ENCODE peak calls at places on chromosomes 6 and 20, in five cellular contexts. P, U, H, F and N are unnamed samples.

GRCh38 chr6:115783402-115784061 is 277.2 kb downstream of the FRK start:
- DNase-seq in P (no peak), F (peak), H (peak), U (no peak), N (peak)

GRCh38 chr20:48329676-48330644 is 497.8 kb downstream of the PREX1 start:
- DNase-seq in F (no peak), H (peak), U (peak), P (no peak), N (no peak)

GRCh38 chr6:145147559-145147958 is 587.8 kb downstream of the EPM2A start:
- DNase-seq in P (peak), U (peak), F (no peak), H (peak), N (peak)

GRCh38 chr6:169905041-169905807 is 153.8 kb downstream of the ERMARD start:
- DNase-seq in H (peak), F (peak), U (no peak), P (no peak), N (no peak)

GRCh38 chr6:71887006-71887743 is 825 bp downstream of the RIMS1 start:
- DNase-seq in P (no peak), H (no peak), F (no peak), U (no peak), N (no peak)

GRCh38 chr20:24667689-24668383 is 198.4 kb downstream of the SYNDIG1 start:
- DNase-seq in F (no peak), H (no peak), U (peak), P (no peak), N (no peak)

GRCh38 chr6:52815167-52816092 is 11.8 kb upstream of the GSTA1 start:
- DNase-seq in F (peak), H (peak), P (peak), U (peak), N (no peak)

GRCh38 chr6:147341486-147341885 is 137.3 kb downstream of the STXBP5 start:
- DNase-seq in F (no peak), H (no peak), U (no peak), P (no peak), N (no peak)

GRCh38 chr6:139483082-139483481 is 108.6 kb upstream of the CITED2 start:
- DNase-seq in H (no peak), U (no peak), P (no peak), F (no peak), N (no peak)

GRCh38 chr6:29702519-29703103 is 20.6 kb upstream of the HLA-F start:
- DNase-seq in H (peak), P (no peak), U (no peak), F (peak), N (no peak)

GRCh38 chr6:124800222-124800621 is 162.0 kb upstream of the RNF217 start:
- DNase-seq in H (no peak), F (no peak), U (no peak), P (no peak), N (no peak)

GRCh38 chr20:37523012-37523391 is 2.0 kb downstream of the NNAT start:
- DNase-seq in F (no peak), U (no peak), P (no peak), H (no peak), N (no peak)
- H3K27ac ChIP-seq in F (no peak), U (no peak), P (no peak), H (no peak), N (no peak)

DNA sequence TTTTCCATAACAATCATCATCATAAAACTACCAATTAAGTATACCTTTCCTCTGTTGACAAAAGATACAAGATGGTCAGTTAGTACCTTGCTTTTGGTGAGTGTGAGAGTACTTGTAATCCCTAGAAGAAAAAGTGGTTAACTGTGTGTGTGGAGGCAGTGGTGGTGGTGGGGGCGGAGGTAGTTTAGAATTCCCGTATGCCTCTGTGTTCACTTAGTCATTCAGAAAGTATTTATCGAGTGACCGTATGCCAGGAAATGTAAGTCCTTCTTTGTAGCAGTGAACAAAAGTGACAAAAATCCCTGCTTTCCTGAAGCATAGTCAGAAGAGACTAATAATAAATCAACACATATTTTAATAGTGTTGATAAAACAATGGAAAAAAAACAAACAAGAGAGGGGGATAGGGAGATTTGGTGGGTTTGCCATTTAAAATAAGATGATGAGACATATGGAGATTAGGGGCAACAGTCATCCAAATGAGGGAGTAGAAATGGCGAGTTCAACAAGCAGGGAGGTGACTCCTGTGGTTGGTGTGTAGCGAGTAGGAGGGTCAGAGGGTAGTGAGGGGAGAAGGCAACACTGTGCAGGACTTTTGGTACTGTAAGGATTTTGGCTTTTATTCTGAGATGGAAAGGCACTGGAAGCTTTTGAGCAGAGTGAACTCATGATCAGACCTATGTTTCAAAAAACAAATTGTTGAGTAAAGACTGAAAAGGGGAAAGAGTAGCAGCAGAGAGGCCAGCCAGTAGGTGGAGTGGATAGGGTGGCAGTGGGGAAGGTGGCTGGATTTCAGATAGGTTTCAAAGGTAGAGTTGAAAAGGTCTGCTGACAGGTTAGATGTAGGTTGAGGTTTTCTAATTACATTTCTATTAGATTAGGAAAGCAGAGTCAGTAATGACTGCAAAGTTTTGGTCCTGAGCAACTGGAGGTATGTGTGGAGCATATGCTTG is 40.3 kb upstream of the SIM1 start:
- DNase-seq in H (peak), P (no peak), F (no peak), U (no peak), N (no peak)
- H3K27ac ChIP-seq in H (peak), P (no peak), F (no peak), U (no peak), N (peak)

GRCh38 chr6:1867197-1867596 is 257.5 kb downstream of the FOXC1 start:
- DNase-seq in H (no peak), U (no peak), F (no peak), P (no peak), N (no peak)
- H3K27ac ChIP-seq in H (no peak), U (no peak), F (no peak), P (no peak), N (no peak)

GRCh38 chr6:161462148-161462547 is 188.3 kb upstream of the AGPAT4 start:
- DNase-seq in P (no peak), H (peak), F (no peak), U (peak), N (no peak)

GRCh38 chr6:161453558-161453957 is 179.7 kb upstream of the AGPAT4 start:
- DNase-seq in H (no peak), U (no peak), P (no peak), F (no peak), N (no peak)

GRCh38 chr6:161459008-161459407 is 185.1 kb upstream of the AGPAT4 start:
- DNase-seq in U (no peak), H (no peak), P (peak), F (no peak), N (no peak)

GRCh38 chr6:161455848-161456247 is 182.0 kb upstream of the AGPAT4 start:
- DNase-seq in F (no peak), H (no peak), P (no peak), U (no peak), N (no peak)

GRCh38 chr6:161458199-161458598 is 184.3 kb upstream of the AGPAT4 start:
- DNase-seq in U (no peak), P (no peak), H (no peak), F (no peak), N (no peak)
- H3K27ac ChIP-seq in U (no peak), P (no peak), H (no peak), F (no peak), N (no peak)

GRCh38 chr6:163554663-163555062 is 140.1 kb downstream of the QKI start:
- DNase-seq in F (no peak), P (peak), U (no peak), H (peak), N (no peak)
- H3K27ac ChIP-seq in F (no peak), P (no peak), U (no peak), H (no peak), N (no peak)